ENCODE peak calls at places on chromosome 3, in eight cellular contexts. Y is uterus, H is stomach, L is IMR-90, W is adrenal gland, C is body of pancreas, J is heart left ventricle, X is breast epithelium. A is an unnamed sample.

GRCh38 chr3:123732447-123732846 is 147.6 kb upstream of the HACD2 start:
- DNase-seq in C (no peak), H (no peak), Y (no peak), X (no peak), J (no peak), L (peak; percentile 97), W (no peak), A (no peak)

GRCh38 chr3:43867673-43868072 is 176.9 kb downstream of the ABHD5 start:
- DNase-seq in L (peak; percentile 66), J (no peak), Y (no peak), C (no peak), X (no peak), H (no peak), W (peak; percentile 62), A (no peak)

GRCh38 chr3:7484636-7485035 is 623.7 kb downstream of the GRM7 start:
- DNase-seq in X (no peak), H (no peak), L (no peak), J (no peak), W (no peak), C (no peak), Y (no peak), A (no peak)

GRCh38 chr3:163056874-163057497 is 1560.4 kb downstream of the OTOL1 start:
- DNase-seq in Y (peak; percentile 35), J (no peak), H (peak; percentile 35), X (no peak), L (peak; percentile 19), C (peak; percentile 51), W (peak; percentile 74), A (no peak)

GRCh38 chr3:155179425-155179814 is 99.3 kb downstream of the MME start:
- DNase-seq in Y (no peak), W (no peak), X (no peak), C (no peak), L (no peak), J (no peak), H (no peak), A (no peak)

GRCh38 chr3:69197922-69198540 is 75.6 kb upstream of the LMOD3 start:
- DNase-seq in C (no peak), J (no peak), W (no peak), Y (no peak), X (no peak), L (no peak), H (no peak), A (no peak)

GRCh38 chr3:155946178-155946577 is 75.7 kb downstream of the GMPS start:
- DNase-seq in C (no peak), X (no peak), H (no peak), J (no peak), Y (no peak), W (no peak), L (peak; percentile 92), A (no peak)

GRCh38 chr3:162134571-162134970 is 638.0 kb downstream of the OTOL1 start:
- DNase-seq in L (no peak), W (no peak), C (no peak), H (no peak), J (no peak), Y (no peak), X (no peak), A (no peak)

GRCh38 chr3:50187750-50188149 is 3.7 kb upstream of the GNAT1 start:
- DNase-seq in J (no peak), Y (no peak), H (no peak), X (no peak), L (no peak), C (no peak), W (no peak), A (no peak)

GRCh38 chr3:11629716-11630115 is 14.0 kb downstream of the VGLL4 start:
- DNase-seq in C (no peak), H (no peak), L (peak; percentile 92), J (no peak), X (no peak), Y (no peak), W (no peak), A (no peak)

GRCh38 chr3:42853739-42854302 is 21.9 kb downstream of the CYP8B1 start:
- DNase-seq in L (no peak), W (no peak), H (no peak), Y (no peak), X (no peak), C (peak; percentile 19), J (no peak), A (no peak)

GRCh38 chr3:63739474-63739873 is 79.6 kb upstream of the C3orf49 start:
- DNase-seq in X (no peak), H (no peak), L (no peak), C (no peak), W (no peak), Y (no peak), J (no peak), A (no peak)

GRCh38 chr3:64267774-64268604 is 42.7 kb upstream of the PRICKLE2 start:
- DNase-seq in Y (peak; percentile 86), W (peak; percentile 58), L (peak; percentile 68), J (peak; percentile 78), C (peak; percentile 46), X (peak; percentile 63), H (peak; percentile 45), A (peak; percentile 40)

GRCh38 chr3:195147649-195148121 is 123.3 kb downstream of the XXYLT1 start:
- DNase-seq in Y (peak; percentile 47), C (peak; percentile 25), L (peak; percentile 62), H (peak; percentile 83), J (peak; percentile 61), W (no peak), X (no peak), A (peak; percentile 37)

GRCh38 chr3:190258634-190259033 is 63.6 kb downstream of the CLDN1 start:
- DNase-seq in X (no peak), H (no peak), W (peak; percentile 36), J (peak; percentile 36), L (peak; percentile 18), Y (no peak), C (no peak), A (no peak)

GRCh38 chr3:141940204-141940776 is 63.8 kb downstream of the ATP1B3 start:
- DNase-seq in H (no peak), L (peak; percentile 68), C (peak; percentile 40), X (peak; percentile 86), Y (no peak), W (peak; percentile 70), J (no peak), A (no peak)

GRCh38 chr3:180059351-180059750 is 22.6 kb upstream of the PEX5L start:
- DNase-seq in L (peak; percentile 3), H (no peak), W (no peak), J (no peak), X (no peak), C (no peak), Y (no peak), A (no peak)

GRCh38 chr3:106135451-106136160 is 266.8 kb upstream of the CBLB start:
- DNase-seq in X (no peak), W (no peak), C (no peak), L (no peak), H (no peak), Y (no peak), J (no peak), A (no peak)

GRCh38 chr3:143901105-143901504 is 52.8 kb upstream of the SLC9A9 start:
- DNase-seq in H (no peak), L (peak; percentile 83), C (no peak), W (no peak), Y (no peak), J (no peak), X (no peak), A (no peak)

DNA sequence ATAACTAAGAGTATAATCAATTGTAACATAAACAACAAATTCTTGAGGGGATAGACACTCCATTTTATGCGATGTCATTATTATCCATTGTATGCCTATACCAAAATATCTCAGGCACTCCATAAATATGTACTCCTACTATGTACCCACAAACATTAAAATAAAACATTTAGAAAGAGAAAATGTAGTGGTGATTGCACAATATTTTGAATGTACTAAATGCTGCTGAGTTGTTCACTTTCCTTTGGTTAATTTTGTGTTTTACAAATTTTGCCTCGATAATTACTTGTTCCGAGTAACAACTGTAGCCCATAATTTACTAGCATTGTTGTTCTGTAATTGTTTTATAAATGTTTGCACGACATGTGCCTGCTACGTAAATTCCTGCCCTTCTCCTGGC is 131.3 kb downstream of the DCLK3 start:
- DNase-seq in Y (no peak), L (no peak), X (no peak), C (no peak), J (no peak), H (no peak), W (no peak), A (no peak)
- TF ChIP-seq POLR2A in Y (no peak), L (no peak), X (no peak), C (no peak), J (no peak), H (no peak), W (no peak), A (no peak)

GRCh38 chr3:16978234-16978920 is 93.6 kb downstream of the PLCL2 start:
- DNase-seq in X (no peak), L (peak; percentile 49), H (no peak), Y (no peak), J (no peak), C (peak; percentile 10), W (no peak), A (no peak)
- H3K4me1 ChIP-seq in X (no peaks in the 10 kb centered on the region), L (no peaks in the 10 kb centered on the region), H (no peaks in the 10 kb centered on the region), Y (no peaks in the 10 kb centered on the region), J (no peaks in the 10 kb centered on the region), C (no peaks in the 10 kb centered on the region), W (no peaks in the 10 kb centered on the region), A (peaks cover 59% of the 10 kb centered on the region)

DNA sequence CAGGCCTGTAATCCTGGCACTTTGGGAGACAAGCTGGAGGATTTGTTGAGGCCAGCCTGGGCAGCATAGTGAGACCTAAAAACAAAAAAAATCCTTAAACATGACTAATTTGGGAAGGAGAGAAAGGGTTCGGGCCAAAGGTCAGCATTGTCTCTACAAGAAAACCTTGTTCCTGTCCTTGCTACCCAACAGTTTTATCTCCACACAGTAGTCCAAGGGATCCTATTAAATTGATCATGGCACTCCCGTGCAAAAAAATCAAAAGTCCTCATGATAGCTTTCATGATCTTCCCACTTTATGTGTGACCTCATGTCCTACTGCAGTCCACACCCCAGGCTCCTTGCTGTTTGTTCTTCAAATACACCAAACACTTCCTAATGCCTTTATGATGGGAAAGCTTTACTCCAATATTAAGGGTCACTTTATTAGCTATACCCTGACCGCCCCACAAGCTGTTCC is 4.2 kb downstream of the RPL15 start:
- DNase-seq in W (no peak), Y (no peak), J (no peak), C (no peak), H (no peak), L (no peak), X (no peak), A (no peak)
- TF ChIP-seq POLR2A in W (no peak), Y (no peak), J (no peak), C (no peak), H (no peak), L (no peak), X (no peak), A (no peak)

GRCh38 chr3:193710286-193711164 is 117.5 kb downstream of the OPA1 start:
- DNase-seq in Y (no peak), W (no peak), J (no peak), L (no peak), H (no peak), X (no peak), C (no peak), A (no peak)

GRCh38 chr3:193711523-193711963 is 118.5 kb downstream of the OPA1 start:
- DNase-seq in Y (no peak), W (no peak), J (no peak), L (no peak), H (no peak), C (no peak), X (no peak), A (no peak)

GRCh38 chr3:193712938-193713337 is 119.9 kb downstream of the OPA1 start:
- DNase-seq in C (no peak), J (no peak), X (no peak), H (no peak), L (no peak), Y (no peak), W (no peak), A (no peak)

GRCh38 chr3:193711165-193711485 is 118.1 kb downstream of the OPA1 start:
- DNase-seq in X (no peak), W (no peak), Y (no peak), H (no peak), J (no peak), L (no peak), C (no peak), A (no peak)

GRCh38 chr3:193711964-193712598 is 119.1 kb downstream of the OPA1 start:
- DNase-seq in X (peak; percentile 67), Y (no peak), H (no peak), W (no peak), J (no peak), L (no peak), C (peak; percentile 45), A (no peak)
- H3K4me1 ChIP-seq in X (no peaks in the 10 kb centered on the region), Y (no peaks in the 10 kb centered on the region), H (no peaks in the 10 kb centered on the region), W (no peaks in the 10 kb centered on the region), J (no peaks in the 10 kb centered on the region), L (no peaks in the 10 kb centered on the region), C (no peaks in the 10 kb centered on the region), A (no peaks in the 10 kb centered on the region)